ENCODE peak calls at places on chromosomes 3 and 15, in six cellular contexts. One of them, this sample, is unnamed.

GRCh38 chr15:39462691-39463090 is 118.2 kb upstream of the THBS1 start:
- DNase-seq in cardiac muscle cell: no peak
- DNase-seq in transverse colon: no peak
- DNase-seq in A549: no peak
- DNase-seq in PC-3: peak
- DNase-seq in breast epithelium: no peak
- DNase-seq in this sample: no peak

GRCh38 chr3:38552364-38552763 is 56.2 kb downstream of the EXOG start:
- DNase-seq in cardiac muscle cell: no peak
- DNase-seq in A549: no peak
- DNase-seq in PC-3: no peak
- DNase-seq in transverse colon: no peak
- DNase-seq in breast epithelium: no peak
- DNase-seq in this sample: no peak

GRCh38 chr3:72957303-72957702 is 39.3 kb upstream of the PPP4R2 start:
- DNase-seq in breast epithelium: no peak
- DNase-seq in PC-3: no peak
- DNase-seq in cardiac muscle cell: no peak
- DNase-seq in transverse colon: no peak
- DNase-seq in A549: no peak
- DNase-seq in this sample: no peak

GRCh38 chr3:34780294-34780693 is 859.0 kb upstream of the ARPP21 start:
- DNase-seq in cardiac muscle cell: peak
- DNase-seq in transverse colon: no peak
- DNase-seq in breast epithelium: no peak
- DNase-seq in PC-3: no peak
- DNase-seq in A549: no peak
- DNase-seq in this sample: no peak

GRCh38 chr3:126517986-126518778 is 609 bp upstream of the UROC1 start:
- DNase-seq in transverse colon: no peak
- DNase-seq in A549: no peak
- DNase-seq in cardiac muscle cell: no peak
- DNase-seq in PC-3: no peak
- DNase-seq in breast epithelium: no peak
- DNase-seq in this sample: no peak

GRCh38 chr3:13025090-13025489 is 48.1 kb downstream of the IQSEC1 start:
- DNase-seq in PC-3: peak
- DNase-seq in A549: peak
- DNase-seq in cardiac muscle cell: no peak
- DNase-seq in breast epithelium: no peak
- DNase-seq in transverse colon: no peak
- DNase-seq in this sample: no peak

GRCh38 chr15:45254405-45255293 is 2.6 kb downstream of the SLC28A2 start:
- DNase-seq in PC-3: peak
- DNase-seq in transverse colon: no peak
- DNase-seq in cardiac muscle cell: no peak
- DNase-seq in A549: no peak
- DNase-seq in breast epithelium: no peak
- DNase-seq in this sample: peak

GRCh38 chr3:48034000-48034516 is 17.8 kb upstream of the MAP4 start:
- DNase-seq in cardiac muscle cell: peak
- DNase-seq in A549: no peak
- DNase-seq in breast epithelium: no peak
- DNase-seq in transverse colon: no peak
- DNase-seq in PC-3: peak
- DNase-seq in this sample: peak

GRCh38 chr3:104279617-104280016 is 1087.1 kb upstream of the ALCAM start:
- DNase-seq in breast epithelium: no peak
- DNase-seq in transverse colon: no peak
- DNase-seq in A549: no peak
- DNase-seq in PC-3: peak
- DNase-seq in cardiac muscle cell: no peak
- DNase-seq in this sample: peak

GRCh38 chr3:179401561-179401960 is 49.7 kb downstream of the GNB4 start:
- DNase-seq in cardiac muscle cell: no peak
- DNase-seq in breast epithelium: no peak
- DNase-seq in A549: no peak
- DNase-seq in transverse colon: no peak
- DNase-seq in PC-3: no peak
- DNase-seq in this sample: no peak

GRCh38 chr15:58486062-58486461 is 54.3 kb downstream of the LIPC start:
- DNase-seq in PC-3: no peak
- DNase-seq in cardiac muscle cell: no peak
- DNase-seq in transverse colon: no peak
- DNase-seq in breast epithelium: no peak
- DNase-seq in A549: no peak
- DNase-seq in this sample: no peak

GRCh38 chr15:100725121-100726069 is 123.0 kb downstream of the ASB7 start:
- DNase-seq in cardiac muscle cell: no peak
- DNase-seq in transverse colon: no peak
- DNase-seq in PC-3: peak
- DNase-seq in A549: no peak
- DNase-seq in breast epithelium: peak
- DNase-seq in this sample: no peak

GRCh38 chr3:117589454-117589853 is 879.9 kb downstream of the TUSC7 start:
- DNase-seq in transverse colon: no peak
- DNase-seq in PC-3: no peak
- DNase-seq in breast epithelium: no peak
- DNase-seq in A549: no peak
- DNase-seq in cardiac muscle cell: peak
- DNase-seq in this sample: no peak

GRCh38 chr15:39657181-39657580 is 76.3 kb downstream of the THBS1 start:
- DNase-seq in PC-3: no peak
- DNase-seq in breast epithelium: no peak
- DNase-seq in cardiac muscle cell: no peak
- DNase-seq in transverse colon: no peak
- DNase-seq in A549: no peak
- DNase-seq in this sample: no peak

GRCh38 chr3:55416381-55416821 is 70.7 kb downstream of the WNT5A start:
- DNase-seq in transverse colon: no peak
- DNase-seq in A549: no peak
- DNase-seq in cardiac muscle cell: no peak
- DNase-seq in breast epithelium: no peak
- DNase-seq in PC-3: peak
- DNase-seq in this sample: no peak

GRCh38 chr15:38042707-38043445 is 108.4 kb downstream of the TMCO5A start:
- DNase-seq in transverse colon: no peak
- DNase-seq in breast epithelium: no peak
- DNase-seq in A549: no peak
- DNase-seq in PC-3: no peak
- DNase-seq in cardiac muscle cell: no peak
- DNase-seq in this sample: no peak

GRCh38 chr15:63503739-63504246 is 600 bp upstream of the USP3 start:
- DNase-seq in cardiac muscle cell: peak
- DNase-seq in PC-3: peak
- DNase-seq in transverse colon: peak
- DNase-seq in breast epithelium: no peak
- DNase-seq in A549: peak
- DNase-seq in this sample: peak

GRCh38 chr3:193140381-193140780 is 100.6 kb upstream of the PLAAT1 start:
- DNase-seq in cardiac muscle cell: no peak
- DNase-seq in transverse colon: no peak
- DNase-seq in A549: no peak
- DNase-seq in breast epithelium: no peak
- DNase-seq in PC-3: peak
- DNase-seq in this sample: peak

GRCh38 chr3:108780235-108780634 is 23.0 kb upstream of the RETNLB start:
- DNase-seq in A549: no peak
- DNase-seq in PC-3: no peak
- DNase-seq in cardiac muscle cell: no peak
- DNase-seq in transverse colon: no peak
- DNase-seq in breast epithelium: no peak
- DNase-seq in this sample: no peak

GRCh38 chr3:190131329-190131728 is 10.6 kb upstream of the P3H2 start:
- DNase-seq in cardiac muscle cell: no peak
- DNase-seq in A549: no peak
- DNase-seq in PC-3: peak
- DNase-seq in transverse colon: no peak
- DNase-seq in breast epithelium: no peak
- DNase-seq in this sample: peak

GRCh38 chr3:147419062-147419701 is 10.0 kb downstream of the ZIC1 start:
- DNase-seq in cardiac muscle cell: peak
- DNase-seq in PC-3: no peak
- DNase-seq in A549: no peak
- DNase-seq in transverse colon: no peak
- DNase-seq in breast epithelium: no peak
- DNase-seq in this sample: no peak

GRCh38 chr3:143040264-143040879 is 39.0 kb downstream of the U2SURP start:
- DNase-seq in cardiac muscle cell: peak
- DNase-seq in A549: no peak
- DNase-seq in breast epithelium: no peak
- DNase-seq in transverse colon: no peak
- DNase-seq in PC-3: peak
- DNase-seq in this sample: no peak

GRCh38 chr15:79047676-79048439 is 42.7 kb downstream of the RASGRF1 start:
- DNase-seq in cardiac muscle cell: no peak
- DNase-seq in transverse colon: no peak
- DNase-seq in PC-3: no peak
- DNase-seq in A549: no peak
- DNase-seq in breast epithelium: no peak
- DNase-seq in this sample: no peak

GRCh38 chr15:82963356-82964341 is 11.1 kb upstream of the HOMER2 start:
- DNase-seq in breast epithelium: no peak
- DNase-seq in PC-3: no peak
- DNase-seq in A549: no peak
- DNase-seq in cardiac muscle cell: no peak
- DNase-seq in transverse colon: no peak
- DNase-seq in this sample: no peak

GRCh38 chr15:59388670-59389069 is 16.0 kb upstream of the MYO1E start:
- DNase-seq in A549: peak
- DNase-seq in PC-3: peak
- DNase-seq in breast epithelium: no peak
- DNase-seq in transverse colon: no peak
- DNase-seq in cardiac muscle cell: no peak
- DNase-seq in this sample: no peak

GRCh38 chr3:114223146-114223545 is 14.2 kb downstream of the ZNF80 start:
- DNase-seq in PC-3: no peak
- DNase-seq in breast epithelium: no peak
- DNase-seq in A549: no peak
- DNase-seq in transverse colon: no peak
- DNase-seq in cardiac muscle cell: no peak
- DNase-seq in this sample: no peak

GRCh38 chr3:112405845-112406244 is 72.9 kb downstream of the CD200 start:
- DNase-seq in PC-3: peak
- DNase-seq in cardiac muscle cell: no peak
- DNase-seq in transverse colon: no peak
- DNase-seq in breast epithelium: no peak
- DNase-seq in A549: no peak
- DNase-seq in this sample: peak

DNA sequence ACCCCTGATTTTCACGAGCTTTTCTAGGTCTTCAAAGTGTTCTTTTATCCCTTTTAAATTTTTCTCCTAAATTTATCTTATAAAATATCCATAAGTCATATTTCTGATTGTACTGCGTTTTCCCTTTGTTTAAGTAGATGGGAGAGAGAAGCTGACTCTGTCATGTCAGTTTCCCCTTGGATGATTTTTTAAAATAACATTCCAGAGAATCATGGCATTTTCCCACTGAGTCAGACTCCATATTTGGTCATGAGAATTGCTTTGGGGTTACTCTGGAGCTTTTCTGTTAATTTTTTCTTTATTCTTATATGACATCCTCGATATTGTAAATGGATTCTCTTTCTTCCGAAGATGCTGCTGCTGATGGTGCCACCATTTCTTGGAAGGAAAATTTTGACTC is 28.6 kb upstream of the UMPS start:
- DNase-seq in A549: no peak
- DNase-seq in breast epithelium: no peak
- DNase-seq in cardiac muscle cell: no peak
- DNase-seq in PC-3: no peak
- DNase-seq in transverse colon: no peak
- DNase-seq in this sample: no peak
- H3K27ac ChIP-seq in A549: no peak
- H3K27ac ChIP-seq in breast epithelium: no peak
- H3K27ac ChIP-seq in cardiac muscle cell: no peak
- H3K27ac ChIP-seq in PC-3: no peak
- H3K27ac ChIP-seq in transverse colon: no peak
- H3K27ac ChIP-seq in this sample: no peak

DNA sequence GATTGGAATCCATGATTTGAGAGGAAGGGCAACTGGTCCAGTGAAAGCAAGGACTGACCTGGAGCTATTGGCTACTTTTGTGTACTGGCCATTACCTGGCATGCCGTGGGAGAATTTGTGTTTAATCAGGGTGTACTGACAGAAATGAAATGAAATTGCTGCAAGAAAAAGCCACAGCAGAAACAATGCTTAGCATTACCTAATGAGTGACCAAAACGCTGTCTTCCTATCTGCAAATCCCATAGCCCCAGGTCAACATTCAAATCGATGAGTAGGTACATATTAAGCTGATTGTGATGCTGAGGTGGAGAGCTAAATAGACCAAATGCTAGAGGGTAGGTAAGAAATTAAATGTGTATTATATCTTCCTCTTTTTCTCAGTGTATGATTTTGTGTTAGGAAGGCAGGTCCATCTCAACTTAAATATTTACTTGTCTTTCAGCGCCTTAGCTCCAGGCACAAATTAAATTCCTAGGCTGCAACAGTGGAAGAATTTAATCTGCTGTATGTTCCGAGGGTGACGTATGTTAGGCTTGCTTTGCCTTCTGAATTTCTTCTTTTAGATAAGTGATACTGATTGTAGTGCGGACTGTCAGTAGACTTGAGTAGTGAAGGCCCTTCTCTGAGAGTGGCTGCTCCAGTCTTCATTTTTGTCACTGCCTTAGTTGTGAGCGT is 331.1 kb downstream of the SV2B start:
- DNase-seq in breast epithelium: no peak
- DNase-seq in A549: no peak
- DNase-seq in transverse colon: no peak
- DNase-seq in PC-3: no peak
- DNase-seq in cardiac muscle cell: no peak
- DNase-seq in this sample: no peak
- H3K27ac ChIP-seq in breast epithelium: peak
- H3K27ac ChIP-seq in A549: no peak
- H3K27ac ChIP-seq in transverse colon: no peak
- H3K27ac ChIP-seq in PC-3: no peak
- H3K27ac ChIP-seq in cardiac muscle cell: no peak
- H3K27ac ChIP-seq in this sample: no peak

GRCh38 chr15:73052679-73053397 is 575 bp downstream of the NEO1 start:
- DNase-seq in A549: peak
- DNase-seq in PC-3: no peak
- DNase-seq in cardiac muscle cell: peak
- DNase-seq in transverse colon: peak
- DNase-seq in breast epithelium: no peak
- DNase-seq in this sample: no peak
- H3K27ac ChIP-seq in A549: peak
- H3K27ac ChIP-seq in PC-3: no peak
- H3K27ac ChIP-seq in cardiac muscle cell: peak
- H3K27ac ChIP-seq in transverse colon: peak
- H3K27ac ChIP-seq in breast epithelium: peak
- H3K27ac ChIP-seq in this sample: peak

DNA sequence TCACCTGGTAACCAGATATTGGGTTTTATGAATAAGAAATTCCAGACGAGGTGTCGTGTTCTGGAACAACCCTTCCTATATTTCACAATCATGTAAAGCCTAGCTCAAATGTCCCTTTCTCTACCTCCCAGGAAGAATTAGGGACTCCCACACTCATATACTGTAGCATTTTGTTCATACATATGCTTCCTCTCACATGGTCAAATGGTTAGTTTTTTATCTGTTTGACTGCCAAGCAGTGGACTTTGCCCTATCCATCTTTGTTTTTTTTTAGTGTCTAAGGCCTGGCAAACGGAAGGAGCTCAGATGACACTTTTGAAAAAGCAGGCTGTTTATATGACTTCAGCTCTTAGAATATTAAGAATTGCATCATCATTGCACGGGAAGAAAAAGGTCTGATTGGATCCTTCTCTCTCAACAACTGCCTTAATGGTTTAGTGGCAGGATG is 326.7 kb upstream of the TBL1XR1 start:
- DNase-seq in PC-3: peak
- DNase-seq in breast epithelium: no peak
- DNase-seq in A549: no peak
- DNase-seq in transverse colon: no peak
- DNase-seq in cardiac muscle cell: no peak
- DNase-seq in this sample: no peak
- H3K27ac ChIP-seq in PC-3: peak
- H3K27ac ChIP-seq in breast epithelium: no peak
- H3K27ac ChIP-seq in A549: peak
- H3K27ac ChIP-seq in transverse colon: peak
- H3K27ac ChIP-seq in cardiac muscle cell: no peak
- H3K27ac ChIP-seq in this sample: peak